ENCODE peak calls at places on chromosomes 4 and X, in four cellular contexts. M is HepG2, Y is transverse colon, E is suprapubic skin. A is an unnamed sample.

GRCh38 chr4:175271010-175271630 is 353.0 kb downstream of the ADAM29 start:
- DNase-seq in Y (no peak), M (no peak), E (no peak), A (no peak)

GRCh38 chr4:108982786-108983185 is 219.9 kb upstream of the ETNPPL start:
- DNase-seq in M (no peak), Y (no peak), E (no peak), A (no peak)

GRCh38 chr4:110634320-110635154 is 11.7 kb upstream of the PITX2 start:
- DNase-seq in M (no peak), Y (no peak), E (no peak), A (no peak)

GRCh38 chrX:15815779-15816452 is 25.6 kb downstream of the ZRSR2 start:
- DNase-seq in Y (peak), M (peak), E (no peak), A (no peak)

GRCh38 chr4:1407657-1408333 is 1.6 kb upstream of the NKX1-1 start:
- DNase-seq in Y (no peak), E (no peak), M (no peak), A (peak)

GRCh38 chr4:38180456-38180855 is 220.3 kb downstream of the PTTG2 start:
- DNase-seq in E (no peak), Y (no peak), M (no peak), A (no peak)

GRCh38 chr4:150117094-150117493 is 38.8 kb downstream of the DCLK2 start:
- DNase-seq in M (no peak), E (no peak), Y (no peak), A (no peak)

GRCh38 chr4:61740950-61741638 is 541.0 kb downstream of the ADGRL3 start:
- DNase-seq in Y (no peak), M (no peak), E (no peak), A (no peak)

GRCh38 chr4:187172340-187172761 is 448.7 kb upstream of the FAT1 start:
- DNase-seq in M (no peak), E (no peak), Y (peak), A (no peak)

GRCh38 chrX:120401301-120401700 is 39.4 kb downstream of the ATP1B4 start:
- DNase-seq in Y (no peak), E (no peak), M (no peak), A (no peak)

GRCh38 chr4:52932586-52933482 is 70.7 kb downstream of the RASL11B start:
- DNase-seq in Y (no peak), M (no peak), E (no peak), A (no peak)

GRCh38 chrX:145552643-145553042 is 265.0 kb upstream of the SLITRK2 start:
- DNase-seq in E (no peak), Y (no peak), M (no peak), A (no peak)

GRCh38 chrX:2677764-2678163 is 13.3 kb upstream of the CD99 start:
- DNase-seq in Y (peak), M (no peak), E (peak), A (peak)

GRCh38 chr4:153159016-153159415 is 45.2 kb upstream of the TRIM2 start:
- DNase-seq in M (no peak), E (no peak), Y (no peak), A (no peak)

GRCh38 chr4:89539797-89540711 is 232.5 kb upstream of the GPRIN3 start:
- DNase-seq in M (no peak), Y (no peak), E (no peak), A (no peak)

GRCh38 chr4:153151535-153152452 is 52.4 kb upstream of the TRIM2 start:
- DNase-seq in M (no peak), E (no peak), Y (peak), A (no peak)

GRCh38 chr4:71266090-71266794 is 72.6 kb upstream of the SLC4A4 start:
- DNase-seq in E (no peak), Y (no peak), M (no peak), A (no peak)

GRCh38 chr4:132065940-132066495 is 1083.1 kb upstream of the PCDH10 start:
- DNase-seq in E (no peak), M (no peak), Y (no peak), A (no peak)

GRCh38 chr4:110059556-110060191 is 138.7 kb downstream of the ELOVL6 start:
- DNase-seq in M (no peak), E (no peak), Y (peak), A (no peak)

GRCh38 chrX:10697552-10697951 is 77.2 kb upstream of the MID1 start:
- DNase-seq in M (no peak), E (no peak), Y (no peak), A (no peak)

GRCh38 chr4:109434007-109434792 is 585 bp downstream of the SEC24B start:
- DNase-seq in E (peak), M (peak), Y (peak), A (peak)

GRCh38 chrX:149631293-149632165 is at the start of gene TMEM185A:
- DNase-seq in Y (peak), M (peak), E (peak), A (peak)
- TF ChIP-seq POLR2A in Y (no peak), M (no peak), E (no peak), A (no peak)

DNA sequence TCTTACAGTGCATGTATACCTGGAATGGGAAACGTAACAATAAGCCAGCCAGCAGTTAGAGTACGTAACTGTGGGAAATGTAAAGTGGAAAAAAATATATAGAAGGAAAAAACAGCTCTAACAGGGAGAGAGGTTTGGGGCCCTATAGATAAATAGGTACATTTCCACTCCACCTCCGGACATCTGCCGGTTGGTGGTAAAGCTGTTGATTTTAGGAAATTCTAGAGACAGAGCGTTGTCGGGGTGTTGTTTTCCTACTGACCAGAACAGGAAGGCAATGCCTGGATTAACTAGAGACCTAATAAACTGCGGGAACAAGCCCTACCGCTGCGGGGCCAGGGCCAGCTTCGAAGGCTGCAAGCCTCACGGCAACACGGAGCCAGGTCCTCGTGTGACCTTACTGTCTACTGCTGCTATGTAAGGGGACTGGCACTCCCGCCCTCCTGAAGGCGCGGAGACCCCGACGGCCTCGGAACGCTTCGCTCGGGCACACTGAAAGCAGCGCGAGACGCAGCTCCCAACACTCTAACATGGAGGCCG is 757 bp upstream of the CDKN2AIP start:
- DNase-seq in Y (no peak), E (peak), M (no peak), A (no peak)
- TF ChIP-seq POLR2A in Y (no peak), E (no peak), M (peak), A (no peak)

DNA sequence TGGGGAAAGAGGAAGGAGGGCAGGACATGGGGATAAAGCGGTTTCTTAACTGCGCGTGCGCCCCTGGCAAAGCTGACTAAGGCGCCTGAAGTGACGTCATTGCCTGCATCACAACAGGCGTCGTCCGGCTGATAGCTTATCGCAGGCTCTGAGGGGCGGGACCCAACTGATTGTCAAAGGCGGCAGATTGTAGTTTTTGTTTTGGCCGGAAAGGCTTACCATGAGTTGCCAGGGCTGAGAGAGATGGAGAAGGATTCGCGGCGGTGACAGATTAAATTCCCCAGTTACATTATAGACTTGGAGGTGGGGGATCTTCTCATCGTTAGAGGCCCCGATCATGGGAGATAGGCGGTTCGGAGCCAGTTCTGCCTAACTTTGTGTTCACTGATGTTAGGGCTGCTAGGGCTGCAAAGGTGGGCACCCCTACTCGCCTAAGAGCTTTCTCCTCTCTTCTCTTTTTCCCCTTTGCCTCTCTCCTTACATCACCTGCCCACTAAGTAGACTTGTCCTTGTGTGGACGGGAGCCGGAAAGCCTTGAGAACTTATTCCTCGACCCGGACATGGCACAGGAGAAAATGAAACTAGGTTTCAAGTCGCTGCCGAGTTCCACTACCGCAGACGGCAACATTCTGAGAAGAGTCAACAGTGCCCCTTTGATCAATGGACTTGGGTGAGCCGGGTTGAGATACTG is 148.9 kb upstream of the PLAC1 start:
- DNase-seq in M (peak), E (peak), Y (peak), A (peak)
- TF ChIP-seq POLR2A in M (no peak), E (no peak), Y (peak), A (no peak)

GRCh38 chr4:139025841-139026240 is 10.3 kb downstream of the NOCT start:
- DNase-seq in E (no peak), Y (no peak), M (no peak), A (no peak)

GRCh38 chr4:139024686-139025085 is 9.1 kb downstream of the NOCT start:
- DNase-seq in E (no peak), M (no peak), Y (no peak), A (no peak)

GRCh38 chr4:139027771-139028170 is 12.2 kb downstream of the NOCT start:
- DNase-seq in Y (no peak), E (no peak), M (no peak), A (no peak)

GRCh38 chr4:139030614-139031235 is 15.1 kb downstream of the NOCT start:
- DNase-seq in Y (peak), M (peak), E (no peak), A (peak)

GRCh38 chr4:139028191-139028661 is 12.6 kb downstream of the NOCT start:
- DNase-seq in M (no peak), Y (no peak), E (no peak), A (no peak)
- TF ChIP-seq POLR2A in M (no peak), Y (no peak), E (no peak), A (no peak)

DNA sequence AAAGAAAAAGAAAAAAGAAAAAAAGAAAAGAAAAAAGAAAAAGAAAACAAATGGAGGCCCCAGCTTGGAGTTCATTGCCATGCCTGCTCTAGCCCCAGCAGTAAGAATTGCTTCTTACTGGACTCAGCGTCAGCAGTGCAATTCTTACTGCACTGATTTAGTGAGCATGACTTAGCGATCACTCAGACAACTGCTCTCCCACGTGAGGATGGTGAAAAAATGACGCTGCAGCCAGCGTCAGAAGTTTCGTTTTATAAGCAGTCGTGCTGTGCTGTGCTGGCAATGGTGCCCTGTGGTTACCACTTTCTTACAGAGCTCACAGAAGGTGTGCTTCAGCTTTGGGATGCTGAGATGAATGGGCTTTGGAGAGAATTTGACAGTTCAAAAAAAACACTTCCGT is 68.3 kb upstream of the DDX3X start:
- DNase-seq in Y (peak), M (no peak), E (no peak), A (peak)
- TF ChIP-seq POLR2A in Y (no peak), M (no peak), E (no peak), A (no peak)

A was measured in lower leg skin.